ENCODE peak calls at places on chromosomes 3 and 15, in seven cellular contexts. R is tibial nerve, O is caudate nucleus, M is astrocyte, V is dorsolateral prefrontal cortex, P is neuronal stem cell, N is RWPE1. S is an unnamed sample.
A peak's percentile ranks its signal among the peaks of the same experiment; 100 is the strongest.

GRCh38 chr15:98614681-98615080 is 33.7 kb upstream of the IGF1R start:
- DNase-seq in R (no peak), O (no peak), M (no peak), V (no peak), P (no peak), N (peak; percentile 82), S (peak; percentile 18)

GRCh38 chr3:147120029-147120428 is 286.3 kb downstream of the ZIC4 start:
- DNase-seq in R (no peak), O (no peak), M (peak; percentile 4), V (no peak), P (no peak), N (peak; percentile 1), S (no peak)

GRCh38 chr3:149572796-149573414 is 84.9 kb downstream of the WWTR1 start:
- DNase-seq in R (no peak), O (no peak), M (peak; percentile 85), V (no peak), P (no peak), N (peak; percentile 60), S (no peak)

GRCh38 chr15:90213818-90214204 is 12.7 kb downstream of the SEMA4B start:
- DNase-seq in R (no peak), O (no peak), M (no peak), V (no peak), P (no peak), N (no peak), S (no peak)

GRCh38 chr3:197376020-197376419 is 77.6 kb upstream of the DLG1 start:
- DNase-seq in R (no peak), O (no peak), M (no peak), V (no peak), P (no peak), N (peak; percentile 92), S (no peak)

GRCh38 chr15:77748078-77749064 is 115.7 kb upstream of the LINGO1 start:
- DNase-seq in R (no peak), O (no peak), M (no peak), V (no peak), P (no peak), N (no peak), S (no peak)

GRCh38 chr15:78929536-78930264 is 15.1 kb downstream of the CTSH start:
- DNase-seq in R (no peak), O (no peak), M (no peak), V (no peak), P (no peak), N (no peak), S (no peak)

GRCh38 chr3:20110826-20111225 is 70.6 kb downstream of the KAT2B start:
- DNase-seq in R (no peak), O (no peak), M (no peak), V (no peak), P (no peak), N (no peak), S (no peak)

GRCh38 chr15:92625297-92625980 is 30.1 kb downstream of the FAM174B start:
- DNase-seq in R (no peak), O (no peak), M (peak; percentile 89), V (no peak), P (no peak), N (no peak), S (no peak)

GRCh38 chr15:58748787-58749531 is 548 bp downstream of the ADAM10 start:
- DNase-seq in R (peak; percentile 33), O (peak; percentile 54), M (no peak), V (peak; percentile 45), P (peak; percentile 62), N (no peak), S (peak; percentile 89)

GRCh38 chr3:118564800-118565199 is 469.8 kb downstream of the IGSF11 start:
- DNase-seq in R (no peak), O (no peak), M (no peak), V (no peak), P (no peak), N (no peak), S (no peak)

GRCh38 chr3:118557513-118557912 is 477.1 kb downstream of the IGSF11 start:
- DNase-seq in R (no peak), O (no peak), M (no peak), V (no peak), P (no peak), N (no peak), S (no peak)

GRCh38 chr3:118554148-118554819 is 480.4 kb downstream of the IGSF11 start:
- DNase-seq in R (no peak), O (no peak), M (no peak), V (no peak), P (no peak), N (no peak), S (no peak)

GRCh38 chr3:118556983-118557382 is 477.7 kb downstream of the IGSF11 start:
- DNase-seq in R (no peak), O (no peak), M (no peak), V (no peak), P (no peak), N (no peak), S (no peak)

DNA sequence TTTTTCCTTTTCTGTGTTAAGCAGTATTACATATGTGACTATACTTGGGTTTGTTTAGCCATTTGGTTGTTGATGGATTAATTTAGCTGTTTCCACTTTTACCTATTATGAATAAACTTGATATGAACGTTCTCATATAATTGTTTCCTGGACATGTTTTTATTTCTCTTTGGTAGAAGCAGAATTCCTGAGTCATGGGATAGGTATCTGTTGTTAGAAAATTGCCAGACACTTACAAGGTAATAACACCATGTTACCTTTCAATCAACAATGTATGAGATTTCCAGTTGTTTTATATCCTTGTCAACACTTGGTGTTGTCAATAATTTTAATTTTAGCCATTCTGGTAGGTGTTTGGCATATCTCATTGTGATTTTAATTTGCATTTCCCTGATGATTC is 475.4 kb downstream of the IGSF11 start:
- DNase-seq in R (no peak), O (no peak), M (no peak), V (no peak), P (no peak), N (no peak), S (no peak)
- H3K27ac ChIP-seq in R (no peak overlapping the region), O (no peak overlapping the region), M (no peak overlapping the region), V (no peak overlapping the region), P (no peak overlapping the region), N (no peak overlapping the region), S (no peak overlapping the region)

GRCh38 chr3:131711114-131711786 is 208.5 kb upstream of the MRPL3 start:
- DNase-seq in R (no peak), O (no peak), M (no peak), V (no peak), P (no peak), N (no peak), S (no peak)

GRCh38 chr3:131716007-131716406 is 213.2 kb upstream of the MRPL3 start:
- DNase-seq in R (no peak), O (no peak), M (no peak), V (no peak), P (no peak), N (no peak), S (peak; percentile 6)

GRCh38 chr3:131714585-131715220 is 211.9 kb upstream of the MRPL3 start:
- DNase-seq in R (no peak), O (no peak), M (no peak), V (no peak), P (no peak), N (no peak), S (no peak)

GRCh38 chr3:131712662-131713061 is 209.9 kb upstream of the MRPL3 start:
- DNase-seq in R (no peak), O (no peak), M (no peak), V (no peak), P (no peak), N (no peak), S (no peak)

GRCh38 chr3:131713416-131714118 is 210.8 kb upstream of the MRPL3 start:
- DNase-seq in R (no peak), O (no peak), M (no peak), V (no peak), P (no peak), N (no peak), S (no peak)
- H3K27ac ChIP-seq in R (no peak overlapping the region), O (no peak overlapping the region), M (no peak overlapping the region), V (no peak overlapping the region), P (no peak overlapping the region), N (no peak overlapping the region), S (no peak overlapping the region)

GRCh38 chr3:11213810-11214450 is 58.3 kb upstream of the ATG7 start:
- DNase-seq in R (no peak), O (no peak), M (no peak), V (no peak), P (no peak), N (no peak), S (no peak)

GRCh38 chr3:11212301-11212613 is 58.0 kb downstream of the HRH1 start:
- DNase-seq in R (no peak), O (no peak), M (peak; percentile 73), V (no peak), P (no peak), N (peak; percentile 42), S (no peak)

GRCh38 chr3:11214451-11214987 is 57.7 kb upstream of the ATG7 start:
- DNase-seq in R (no peak), O (no peak), M (no peak), V (no peak), P (no peak), N (no peak), S (no peak)

GRCh38 chr3:11212784-11213183 is 58.5 kb downstream of the HRH1 start:
- DNase-seq in R (no peak), O (no peak), M (no peak), V (no peak), P (no peak), N (no peak), S (no peak)

GRCh38 chr3:11211531-11212300 is 57.4 kb downstream of the HRH1 start:
- DNase-seq in R (no peak), O (no peak), M (peak; percentile 65), V (no peak), P (no peak), N (no peak), S (peak; percentile 13)
- H3K27ac ChIP-seq in R (no peak overlapping the region), O (no peak overlapping the region), M (peak overlapping the region; percentile 77), V (peak overlapping the region; percentile 36), P (no peak overlapping the region), N (peak overlapping the region; percentile 93), S (no peak overlapping the region)

GRCh38 chr15:71566226-71566625 is 244.1 kb upstream of the NR2E3 start:
- DNase-seq in R (no peak), O (no peak), M (no peak), V (no peak), P (no peak), N (no peak), S (no peak)

GRCh38 chr15:71565636-71566160 is 244.7 kb upstream of the NR2E3 start:
- DNase-seq in R (no peak), O (no peak), M (no peak), V (no peak), P (no peak), N (no peak), S (no peak)

GRCh38 chr15:71568226-71568625 is 242.1 kb upstream of the NR2E3 start:
- DNase-seq in R (no peak), O (no peak), M (no peak), V (no peak), P (no peak), N (no peak), S (no peak)

GRCh38 chr15:71565006-71565405 is 245.3 kb upstream of the NR2E3 start:
- DNase-seq in R (no peak), O (no peak), M (no peak), V (no peak), P (no peak), N (no peak), S (no peak)

DNA sequence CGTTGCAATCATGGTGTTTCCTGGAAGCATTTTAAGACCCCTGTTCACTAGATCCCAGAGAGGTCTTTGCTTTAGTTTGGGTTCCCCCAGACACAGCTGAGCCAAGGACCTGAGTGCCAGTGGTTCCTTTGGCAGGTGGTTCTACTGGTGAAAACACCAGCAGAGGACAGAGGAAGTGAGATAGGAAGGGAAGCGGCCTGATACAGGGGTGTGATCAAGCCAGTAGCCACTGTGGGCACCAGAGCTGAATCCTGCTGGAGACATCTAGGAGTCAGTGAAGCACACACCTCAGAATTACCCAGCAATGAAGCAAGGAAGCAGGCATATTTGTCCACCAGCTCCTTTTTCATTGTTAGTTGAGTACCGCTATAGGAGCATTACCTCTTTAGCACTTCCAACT is 243.2 kb upstream of the NR2E3 start:
- DNase-seq in R (no peak), O (no peak), M (no peak), V (no peak), P (no peak), N (no peak), S (no peak)
- H3K27ac ChIP-seq in R (no peak overlapping the region), O (no peak overlapping the region), M (no peak overlapping the region), V (no peak overlapping the region), P (no peak overlapping the region), N (no peak overlapping the region), S (no peak overlapping the region)

S was measured in neural progenitor cell.